ENCODE peak calls at places on chromosomes 3 and 15, in four cellular contexts. R is activated naive CD4-positive, alpha-beta T cell treated with Interleukin-2 at 50 U/mL for 16 hours; Z is suprapubic skin; W is skeletal muscle cell. P is an unnamed sample.
A peak's percentile ranks its signal among the peaks of the same experiment; 100 is the strongest.

GRCh38 chr3:42535981-42536784 is 33.7 kb downstream of the VIPR1 start:
- DNase-seq in W (no peak), Z (no peak), R (peak; percentile 40), P (no peak)

GRCh38 chr3:128497305-128498126 is 4.5 kb upstream of the GATA2 start:
- DNase-seq in W (no peak), R (peak; percentile 64), Z (peak; percentile 73), P (peak; percentile 69)

GRCh38 chr3:193982258-193982659 is 153.7 kb upstream of the HES1 start:
- DNase-seq in W (no peak), Z (peak; percentile 94), R (no peak), P (peak; percentile 94)

GRCh38 chr3:184986490-184986889 is 166.4 kb downstream of the C3orf70 start:
- DNase-seq in W (no peak), R (no peak), Z (no peak), P (no peak)

GRCh38 chr3:105598047-105598796 is 231.5 kb downstream of the ALCAM start:
- DNase-seq in R (no peak), Z (no peak), W (peak; percentile 88), P (no peak)

GRCh38 chr15:80323285-80323684 is 71.3 kb upstream of the CTXND1 start:
- DNase-seq in R (no peak), Z (no peak), W (no peak), P (no peak)

GRCh38 chr15:98347866-98348265 is 300.5 kb upstream of the IGF1R start:
- DNase-seq in Z (no peak), W (no peak), R (no peak), P (no peak)

GRCh38 chr3:66256806-66257205 is 36.0 kb downstream of the SLC25A26 start:
- DNase-seq in R (no peak), Z (no peak), W (no peak), P (no peak)

GRCh38 chr3:105233056-105233455 is 133.7 kb upstream of the ALCAM start:
- DNase-seq in W (no peak), R (no peak), Z (no peak), P (no peak)

GRCh38 chr15:70447927-70448698 is 315.2 kb downstream of the UACA start:
- DNase-seq in R (peak; percentile 26), Z (no peak), W (no peak), P (no peak)

GRCh38 chr3:70281663-70282062 is 30.8 kb downstream of the MDFIC2 start:
- DNase-seq in W (no peak), R (no peak), Z (no peak), P (no peak)

GRCh38 chr15:87860743-87861142 is 395.8 kb downstream of the NTRK3 start:
- DNase-seq in Z (no peak), R (no peak), W (no peak), P (no peak)

GRCh38 chr3:60277376-60277800 is 973.9 kb downstream of the FHIT start:
- DNase-seq in W (no peak), R (no peak), Z (no peak), P (no peak)

GRCh38 chr3:152556731-152557254 is 278.1 kb upstream of the P2RY1 start:
- DNase-seq in Z (no peak), W (peak; percentile 39), R (no peak), P (no peak)

GRCh38 chr3:34683851-34684250 is 885.4 kb downstream of the PDCD6IP start:
- DNase-seq in Z (no peak), W (no peak), R (no peak), P (no peak)

GRCh38 chr3:186516645-186517044 is 27.5 kb downstream of the CRYGS start:
- DNase-seq in R (no peak), Z (no peak), W (no peak), P (no peak)

GRCh38 chr3:102104093-102104492 is 254.8 kb downstream of the NFKBIZ start:
- DNase-seq in R (no peak), Z (no peak), W (no peak), P (no peak)

GRCh38 chr3:13192471-13193213 is 119.4 kb upstream of the IQSEC1 start:
- DNase-seq in R (no peak), Z (peak; percentile 49), W (no peak), P (no peak)

GRCh38 chr3:186930639-186931486 is 537 bp downstream of the ST6GAL1 start:
- DNase-seq in Z (peak; percentile 67), R (peak; percentile 70), W (no peak), P (no peak)

GRCh38 chr15:92840149-92840548 is 60.0 kb upstream of the CHD2 start:
- DNase-seq in Z (no peak), R (no peak), W (no peak), P (no peak)

GRCh38 chr3:14120111-14120920 is 4.4 kb downstream of the CHCHD4 start:
- DNase-seq in Z (no peak), R (no peak), W (no peak), P (no peak)

GRCh38 chr3:8755564-8756237 is 13.7 kb downstream of the OXTR start:
- DNase-seq in R (no peak), W (no peak), Z (no peak), P (peak; percentile 6)

GRCh38 chr3:79041621-79042020 is 726.2 kb downstream of the ROBO1 start:
- DNase-seq in W (no peak), R (no peak), Z (no peak), P (no peak)

GRCh38 chr3:155138677-155139076 is 58.6 kb downstream of the MME start:
- DNase-seq in R (no peak), Z (no peak), W (no peak), P (no peak)

GRCh38 chr15:48334260-48334659 is 3.0 kb downstream of the DUT start:
- DNase-seq in R (no peak), W (no peak), Z (no peak), P (no peak)

GRCh38 chr15:40160689-40161688 is at the start of gene BUB1B:
- DNase-seq in W (peak; percentile 56), Z (peak; percentile 94), R (peak; percentile 94), P (peak; percentile 95)

GRCh38 chr3:138761002-138761401 is 73.7 kb downstream of the PIK3CB start:
- DNase-seq in W (no peak), Z (no peak), R (no peak), P (no peak)

GRCh38 chr15:75200765-75201608 is 695 bp upstream of the C15orf39 start:
- DNase-seq in Z (no peak), R (peak; percentile 45), W (no peak), P (no peak)

GRCh38 chr3:60594025-60594424 is 657.2 kb downstream of the FHIT start:
- DNase-seq in R (no peak), Z (peak; percentile 79), W (peak; percentile 91), P (no peak)

GRCh38 chr15:89171136-89172072 is 50.0 kb downstream of the RLBP1 start:
- DNase-seq in W (no peak), Z (no peak), R (peak; percentile 33), P (no peak)

P was measured in mesenteric fat pad.